ENCODE peak calls at places on chromosomes 5 and 9, in six cellular contexts. M is ovary; S is activated naive CD4-positive, alpha-beta T cell treated with anti-CD3 and anti-CD28 coated beads for 36 hours; K is activated CD8-positive, alpha-beta memory T cell treated with anti-CD3 and anti-CD28 coated beads, Interleukin-2, amount 50 U/mL, for 48 hours; I is glutamatergic neuron; E is Peyer's patch. N is an unnamed sample.

GRCh38 chr5:54259090-54259489 is 51.3 kb downstream of the ARL15 start:
- DNase-seq in M (no peak), S (no peak), K (no peak), I (no peak), E (no peak), N (no peak)

GRCh38 chr5:110268283-110268682 is 458.2 kb downstream of the TMEM232 start:
- DNase-seq in M (no peak), S (no peak), K (no peak), I (no peak), E (no peak), N (no peak)

GRCh38 chr9:84343111-84343521 is 2.6 kb upstream of the SLC28A3 start:
- DNase-seq in M (no peak), S (no peak), K (no peak), I (no peak), E (no peak), N (no peak)

GRCh38 chr9:29637448-29638196 is 2064.3 kb upstream of the C9orf72 start:
- DNase-seq in M (no peak), S (no peak), K (no peak), I (no peak), E (no peak), N (no peak)

GRCh38 chr9:36924071-36924470 is 110.0 kb downstream of the PAX5 start:
- DNase-seq in M (no peak), S (peak), K (no peak), I (no peak), E (no peak), N (no peak)

GRCh38 chr9:111916234-111916645 is 19.6 kb downstream of the UGCG start:
- DNase-seq in M (no peak), S (peak), K (peak), I (no peak), E (no peak), N (no peak)

GRCh38 chr5:133155326-133155969 is 103.6 kb downstream of the HSPA4 start:
- DNase-seq in M (no peak), S (no peak), K (no peak), I (no peak), E (no peak), N (no peak)

GRCh38 chr5:153670081-153670480 is 179.6 kb downstream of the GRIA1 start:
- DNase-seq in M (no peak), S (no peak), K (no peak), I (no peak), E (no peak), N (no peak)

GRCh38 chr9:121839726-121840500 is 188.5 kb downstream of the DAB2IP start:
- DNase-seq in M (no peak), S (peak), K (peak), I (no peak), E (peak), N (no peak)

GRCh38 chr5:177350776-177351391 is 584 bp downstream of the LMAN2 start:
- DNase-seq in M (no peak), S (no peak), K (no peak), I (no peak), E (no peak), N (no peak)

GRCh38 chr9:34262971-34263370 is 66.1 kb downstream of the KIF24 start:
- DNase-seq in M (no peak), S (no peak), K (no peak), I (no peak), E (no peak), N (no peak)

GRCh38 chr9:35476596-35476995 is 13.3 kb upstream of the RUSC2 start:
- DNase-seq in M (no peak), S (no peak), K (no peak), I (no peak), E (no peak), N (no peak)

GRCh38 chr5:157388148-157388547 is 71.9 kb upstream of the NIPAL4 start:
- DNase-seq in M (no peak), S (no peak), K (no peak), I (no peak), E (no peak), N (no peak)

GRCh38 chr5:821504-821903 is 29.3 kb downstream of the ZDHHC11 start:
- DNase-seq in M (no peak), S (no peak), K (no peak), I (no peak), E (no peak), N (no peak)

GRCh38 chr5:65050826-65051498 is 282.2 kb downstream of the CWC27 start:
- DNase-seq in M (no peak), S (no peak), K (no peak), I (no peak), E (no peak), N (no peak)

GRCh38 chr5:126954981-126955380 is 75.4 kb downstream of the MARCHF3 start:
- DNase-seq in M (no peak), S (no peak), K (no peak), I (no peak), E (no peak), N (no peak)

GRCh38 chr5:140966293-140967225 is at the start of gene PCDHAC2:
- DNase-seq in M (peak), S (no peak), K (no peak), I (peak), E (no peak), N (no peak)

GRCh38 chr5:80117446-80117845 is 82.3 kb downstream of the THBS4 start:
- DNase-seq in M (no peak), S (no peak), K (no peak), I (no peak), E (no peak), N (no peak)

GRCh38 chr5:74382864-74383618 is 257.5 kb downstream of the ENC1 start:
- DNase-seq in M (peak), S (no peak), K (no peak), I (peak), E (no peak), N (no peak)

GRCh38 chr9:7363777-7364477 is 435.7 kb downstream of the DMAC1 start:
- DNase-seq in M (no peak), S (no peak), K (no peak), I (no peak), E (no peak), N (no peak)

GRCh38 chr9:69605406-69605805 is 66.8 kb downstream of the APBA1 start:
- DNase-seq in M (no peak), S (no peak), K (no peak), I (no peak), E (no peak), N (no peak)

GRCh38 chr5:121702783-121703182 is 148.9 kb upstream of the FTMT start:
- DNase-seq in M (no peak), S (no peak), K (no peak), I (no peak), E (no peak), N (no peak)

GRCh38 chr5:82640901-82641300 is 362.7 kb upstream of the RPS23 start:
- DNase-seq in M (no peak), S (no peak), K (no peak), I (no peak), E (no peak), N (no peak)

GRCh38 chr9:114137831-114138230 is 17.5 kb upstream of the COL27A1 start:
- DNase-seq in M (no peak), S (no peak), K (no peak), I (no peak), E (no peak), N (no peak)

GRCh38 chr5:149046196-149046829 is 16.5 kb downstream of the SH3TC2 start:
- DNase-seq in M (no peak), S (no peak), K (no peak), I (no peak), E (no peak), N (no peak)

GRCh38 chr5:43785198-43785597 is 182.2 kb downstream of the NNT start:
- DNase-seq in M (no peak), S (no peak), K (no peak), I (no peak), E (no peak), N (no peak)

GRCh38 chr5:98657559-98657958 is 115.9 kb upstream of the RGMB start:
- DNase-seq in M (no peak), S (no peak), K (no peak), I (no peak), E (no peak), N (no peak)

GRCh38 chr5:172410160-172410559 is 44.2 kb downstream of the SH3PXD2B start:
- DNase-seq in M (no peak), S (peak), K (peak), I (no peak), E (no peak), N (no peak)

GRCh38 chr9:88531920-88532319 is 3.1 kb upstream of the NXNL2 start:
- DNase-seq in M (no peak), S (no peak), K (no peak), I (peak), E (no peak), N (no peak)

GRCh38 chr9:70830618-70831017 is 290.8 kb downstream of the TRPM3 start:
- DNase-seq in M (no peak), S (no peak), K (no peak), I (no peak), E (no peak), N (no peak)

GRCh38 chr9:98455256-98455956 is 200.0 kb upstream of the TBC1D2 start:
- DNase-seq in M (no peak), S (no peak), K (no peak), I (no peak), E (no peak), N (no peak)

GRCh38 chr5:125408582-125409069 is 662.2 kb upstream of the ZNF608 start:
- DNase-seq in M (no peak), S (no peak), K (no peak), I (no peak), E (no peak), N (no peak)

GRCh38 chr5:36209664-36210063 is 32.1 kb downstream of the NADK2 start:
- DNase-seq in M (no peak), S (no peak), K (no peak), I (no peak), E (no peak), N (no peak)

GRCh38 chr5:142826741-142827492 is 56.7 kb downstream of the ARHGAP26 start:
- DNase-seq in M (no peak), S (peak), K (peak), I (no peak), E (no peak), N (no peak)

GRCh38 chr9:69745716-69746538 is 13.9 kb downstream of the PTAR1 start:
- DNase-seq in M (no peak), S (no peak), K (no peak), I (no peak), E (no peak), N (no peak)

GRCh38 chr5:4989121-4989520 is 151.0 kb upstream of the ADAMTS16 start:
- DNase-seq in M (no peak), S (no peak), K (no peak), I (no peak), E (no peak), N (no peak)